ENCODE peak calls at places on chromosome 4, in nine cellular contexts. Z is endothelial cell of umbilical vein, X is aorta, P is AG04450, T is Karpas-422, I is foreskin fibroblast, U is mucosa of descending colon, D is cardiac muscle cell, C is OCI-LY7. S is an unnamed sample.

GRCh38 chr4:99102634-99103033 is 14.0 kb upstream of the ADH5 start:
- DNase-seq in Z (no peak), X (no peak), P (no peak), T (no peak), I (no peak), U (no peak), D (no peak), C (no peak), S (no peak)

GRCh38 chr4:80171251-80171650 is 26.1 kb upstream of the PRDM8 start:
- DNase-seq in Z (no peak), X (no peak), P (no peak), T (no peak), I (peak), U (no peak), D (peak), C (no peak), S (no peak)

GRCh38 chr4:65391382-65391781 is 278.9 kb downstream of the EPHA5 start:
- DNase-seq in Z (no peak), X (no peak), P (no peak), T (no peak), I (no peak), U (no peak), D (no peak), C (no peak), S (no peak)

GRCh38 chr4:2082118-2082517 is 23.0 kb downstream of the NAT8L start:
- DNase-seq in Z (no peak), X (no peak), P (no peak), T (no peak), I (no peak), U (no peak), D (no peak), C (no peak), S (peak)

GRCh38 chr4:15457401-15458201 is 12.1 kb upstream of the CC2D2A start:
- DNase-seq in Z (peak), X (no peak), P (no peak), T (peak), I (peak), U (no peak), D (peak), C (peak), S (no peak)

GRCh38 chr4:16686195-16686594 is 212.2 kb downstream of the LDB2 start:
- DNase-seq in Z (peak), X (no peak), P (peak), T (no peak), I (peak), U (no peak), D (peak), C (no peak), S (no peak)

GRCh38 chr4:27079056-27079455 is 218.4 kb downstream of the STIM2 start:
- DNase-seq in Z (no peak), X (no peak), P (no peak), T (peak), I (no peak), U (no peak), D (no peak), C (no peak), S (no peak)

GRCh38 chr4:154807042-154807630 is 26.1 kb downstream of the RBM46 start:
- DNase-seq in Z (peak), X (no peak), P (no peak), T (peak), I (peak), U (no peak), D (peak), C (peak), S (no peak)

GRCh38 chr4:70192895-70193294 is 2.6 kb upstream of the ODAM start:
- DNase-seq in Z (no peak), X (no peak), P (no peak), T (no peak), I (no peak), U (no peak), D (no peak), C (no peak), S (no peak)

GRCh38 chr4:120842046-120842445 is 80.5 kb downstream of the PRDM5 start:
- DNase-seq in Z (peak), X (no peak), P (peak), T (no peak), I (peak), U (no peak), D (peak), C (no peak), S (no peak)

GRCh38 chr4:76709454-76709853 is 188.5 kb downstream of the SOWAHB start:
- DNase-seq in Z (no peak), X (no peak), P (no peak), T (no peak), I (peak), U (no peak), D (no peak), C (no peak), S (no peak)

GRCh38 chr4:156946508-156947197 is 24.9 kb downstream of the PDGFC start:
- DNase-seq in Z (peak), X (no peak), P (peak), T (no peak), I (peak), U (no peak), D (peak), C (no peak), S (peak)

GRCh38 chr4:81599646-81600231 is 128.0 kb upstream of the RASGEF1B start:
- DNase-seq in Z (no peak), X (no peak), P (no peak), T (no peak), I (no peak), U (no peak), D (peak), C (no peak), S (no peak)

GRCh38 chr4:54090804-54091623 is 8.9 kb upstream of the GSX2 start:
- DNase-seq in Z (peak), X (peak), P (no peak), T (peak), I (peak), U (peak), D (peak), C (no peak), S (no peak)

GRCh38 chr4:186685744-186686143 is 37.9 kb downstream of the FAT1 start:
- DNase-seq in Z (no peak), X (no peak), P (peak), T (no peak), I (peak), U (no peak), D (peak), C (no peak), S (no peak)

GRCh38 chr4:151100517-151100916 is 1.1 kb downstream of the RPS3A start:
- DNase-seq in Z (peak), X (no peak), P (no peak), T (peak), I (no peak), U (no peak), D (no peak), C (peak), S (no peak)

GRCh38 chr4:54498661-54499111 is 159.1 kb upstream of the KIT start:
- DNase-seq in Z (no peak), X (no peak), P (no peak), T (no peak), I (peak), U (no peak), D (peak), C (no peak), S (no peak)

GRCh38 chr4:1777822-1778641 is 15.1 kb upstream of the FGFR3 start:
- DNase-seq in Z (no peak), X (no peak), P (no peak), T (no peak), I (peak), U (no peak), D (peak), C (no peak), S (peak)

GRCh38 chr4:24477919-24478318 is 106.4 kb downstream of the DHX15 start:
- DNase-seq in Z (peak), X (no peak), P (peak), T (no peak), I (peak), U (peak), D (peak), C (no peak), S (no peak)

GRCh38 chr4:7679431-7679830 is 244.7 kb upstream of the PSAPL1 start:
- DNase-seq in Z (no peak), X (peak), P (no peak), T (no peak), I (no peak), U (no peak), D (no peak), C (no peak), S (no peak)

GRCh38 chr4:108492816-108493595 is 127.4 kb upstream of the RPL34 start:
- DNase-seq in Z (no peak), X (no peak), P (no peak), T (peak), I (peak), U (peak), D (peak), C (peak), S (no peak)

GRCh38 chr4:149884529-149885206 is 69.0 kb upstream of the IQCM start:
- DNase-seq in Z (no peak), X (no peak), P (no peak), T (no peak), I (no peak), U (peak), D (no peak), C (no peak), S (no peak)

GRCh38 chr4:3880595-3881120 is 114.5 kb downstream of the ADRA2C start:
- DNase-seq in Z (peak), X (peak), P (no peak), T (peak), I (peak), U (peak), D (peak), C (peak), S (no peak)

GRCh38 chr4:135485371-135485770 is 1283.8 kb upstream of the PABPC4L start:
- DNase-seq in Z (no peak), X (no peak), P (no peak), T (no peak), I (no peak), U (no peak), D (no peak), C (no peak), S (no peak)

GRCh38 chr4:1872918-1873269 is 1.7 kb downstream of the NSD2 start:
- DNase-seq in Z (peak), X (no peak), P (peak), T (no peak), I (peak), U (no peak), D (peak), C (peak), S (no peak)

GRCh38 chr4:73222466-73223257 is 35.9 kb downstream of the ANKRD17 start:
- DNase-seq in Z (peak), X (no peak), P (peak), T (peak), I (peak), U (peak), D (peak), C (peak), S (no peak)

GRCh38 chr4:174314770-174315169 is 31.1 kb downstream of the CEP44 start:
- DNase-seq in Z (no peak), X (no peak), P (no peak), T (no peak), I (peak), U (no peak), D (peak), C (no peak), S (no peak)

GRCh38 chr4:5858020-5858769 is 34.7 kb downstream of the CRMP1 start:
- DNase-seq in Z (no peak), X (no peak), P (no peak), T (no peak), I (no peak), U (no peak), D (no peak), C (no peak), S (no peak)

GRCh38 chr4:137543198-137543597 is 10.9 kb upstream of the PCDH18 start:
- DNase-seq in Z (no peak), X (no peak), P (no peak), T (no peak), I (peak), U (no peak), D (no peak), C (no peak), S (no peak)
- H3K4me3 ChIP-seq in Z (no peak), X (no peak), P (no peak), T (no peak), I (no peak), U (no peak), D (no peak), C (no peak), S (no peak)

DNA sequence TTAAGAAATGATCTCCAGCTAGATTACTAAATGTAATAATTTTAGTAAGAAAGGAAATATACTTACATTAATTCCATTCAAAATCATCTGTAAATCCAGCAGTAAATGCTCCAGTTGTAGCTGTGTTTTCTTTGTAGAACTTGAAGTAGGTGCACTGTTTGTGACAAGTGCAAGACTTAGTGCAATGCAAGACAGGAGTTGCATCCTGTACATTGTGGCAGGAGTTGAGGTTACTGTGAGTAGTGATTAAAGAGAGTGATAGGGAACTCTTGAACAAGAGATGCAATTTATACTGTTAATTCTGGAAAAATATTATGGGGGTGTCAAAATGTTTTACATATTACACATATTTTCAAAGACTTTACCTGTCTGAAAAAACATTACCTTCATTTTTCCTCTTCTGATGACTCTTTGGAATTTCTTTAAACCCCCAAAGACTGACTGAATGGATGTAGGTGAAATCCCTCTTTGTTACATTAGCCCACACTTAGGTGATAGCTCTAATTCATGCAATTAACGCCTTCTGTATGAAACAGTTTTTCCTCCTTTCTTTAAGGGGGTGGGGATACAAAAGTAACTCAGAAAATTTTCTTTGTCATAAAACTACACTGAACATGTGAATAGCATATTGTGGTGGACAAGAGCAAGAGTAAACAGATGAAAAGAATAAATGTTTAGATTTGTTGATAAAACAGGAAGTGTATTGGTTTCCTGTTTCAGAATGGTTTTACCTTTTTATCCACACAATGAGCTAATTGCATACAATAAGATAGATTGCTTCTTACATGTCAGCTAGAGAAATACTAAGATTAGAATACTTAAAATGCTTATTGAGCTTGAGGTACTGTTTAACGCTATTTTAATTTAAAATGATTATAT is at the start of gene IL2:
- DNase-seq in Z (no peak), X (no peak), P (no peak), T (no peak), I (no peak), U (no peak), D (no peak), C (no peak), S (no peak)
- H3K4me3 ChIP-seq in Z (no peak), X (no peak), P (no peak), T (no peak), I (no peak), U (no peak), D (no peak), C (no peak), S (no peak)

DNA sequence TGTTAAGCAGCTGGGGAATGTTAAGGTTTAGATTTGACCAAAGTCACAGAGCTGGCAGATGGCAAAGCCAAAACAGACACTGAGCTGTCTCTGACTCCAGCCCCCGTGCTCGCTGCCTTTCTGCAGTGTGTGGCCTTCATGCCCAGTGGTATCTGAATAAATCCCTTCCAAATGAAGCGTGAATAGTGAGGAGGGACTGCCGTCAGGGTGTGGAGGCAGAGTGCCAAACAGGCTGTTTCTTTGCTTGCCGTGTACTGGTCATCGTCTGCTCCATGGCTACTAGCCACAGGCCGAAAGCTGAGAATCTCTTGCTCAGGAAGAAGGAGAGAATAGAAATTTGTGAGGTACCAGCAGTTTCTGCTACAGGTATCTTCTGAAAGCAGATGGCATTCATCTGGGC is 19.7 kb downstream of the PRIMPOL start:
- DNase-seq in Z (no peak), X (no peak), P (no peak), T (no peak), I (no peak), U (no peak), D (no peak), C (no peak), S (no peak)
- H3K4me3 ChIP-seq in Z (no peak), X (no peak), P (no peak), T (no peak), I (no peak), U (no peak), D (no peak), C (no peak), S (no peak)

DNA sequence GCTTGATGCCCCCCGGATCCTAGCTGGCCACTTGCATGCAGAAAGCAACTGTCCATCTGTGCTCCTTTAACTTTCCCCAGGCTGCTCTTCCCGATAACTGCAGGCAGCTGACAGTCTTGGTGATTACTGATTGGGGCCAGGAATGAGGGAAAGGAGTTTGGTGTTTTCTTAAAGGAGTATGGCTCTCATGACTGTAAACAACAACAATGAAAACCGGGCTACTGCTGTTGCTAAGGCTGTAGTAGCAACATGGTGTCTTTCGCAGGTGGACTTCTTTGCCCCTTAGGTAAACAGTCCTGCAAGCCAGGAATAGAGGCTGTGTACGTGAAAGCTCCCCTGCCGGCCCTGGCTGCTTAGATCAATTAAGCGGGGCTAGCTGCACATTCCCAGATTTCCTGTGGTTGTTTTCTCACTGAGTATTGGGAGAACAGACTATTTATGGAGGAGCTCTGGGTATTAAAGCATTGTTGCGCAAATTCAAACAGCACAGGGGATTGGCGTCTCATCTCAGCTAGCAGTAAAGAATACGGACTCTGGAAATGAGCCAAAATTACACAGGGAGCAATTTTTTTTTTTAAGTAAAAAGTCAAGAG is 61.5 kb upstream of the NAP1L5 start:
- DNase-seq in Z (peak), X (no peak), P (no peak), T (no peak), I (peak), U (no peak), D (peak), C (no peak), S (no peak)
- H3K4me3 ChIP-seq in Z (no peak), X (no peak), P (no peak), T (no peak), I (no peak), U (no peak), D (no peak), C (no peak), S (no peak)

GRCh38 chr4:187814737-187815465 is 180.7 kb upstream of the ZFP42 start:
- DNase-seq in Z (no peak), X (no peak), P (no peak), T (no peak), I (peak), U (peak), D (peak), C (no peak), S (no peak)
- H3K4me3 ChIP-seq in Z (no peak), X (peak), P (peak), T (no peak), I (peak), U (no peak), D (no peak), C (no peak), S (peak)

DNA sequence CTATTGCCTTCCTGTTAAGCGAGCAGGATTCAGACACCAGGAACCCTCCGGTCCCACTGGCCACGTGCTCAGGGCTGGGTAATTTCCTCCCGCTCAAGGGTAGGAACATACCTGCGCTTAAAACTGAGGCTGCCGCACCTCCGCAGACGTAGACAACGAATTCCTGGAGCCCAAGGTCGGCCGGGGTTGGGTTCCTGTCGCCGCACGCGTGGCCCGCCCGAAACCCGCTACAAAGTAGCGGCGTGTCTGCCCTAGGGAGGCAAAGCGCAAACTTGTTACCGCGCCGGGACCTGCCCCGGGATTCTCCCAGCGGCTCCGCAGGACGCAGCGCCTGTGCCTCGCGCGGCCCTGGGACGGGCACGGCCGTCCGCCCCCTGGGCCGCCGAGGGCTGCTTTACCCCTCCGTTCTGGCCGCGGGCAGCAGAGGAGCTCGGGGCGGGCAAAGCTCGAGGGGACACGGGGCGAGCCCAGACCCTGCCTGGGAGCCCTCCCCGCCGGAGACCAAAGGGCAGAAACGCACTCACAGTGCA is 341 bp downstream of the ERVMER34-1 start:
- DNase-seq in Z (peak), X (peak), P (no peak), T (no peak), I (peak), U (peak), D (no peak), C (no peak), S (no peak)
- H3K4me3 ChIP-seq in Z (peak), X (peak), P (peak), T (no peak), I (peak), U (no peak), D (peak), C (no peak), S (peak)

GRCh38 chr4:89535251-89535650 is 227.7 kb upstream of the GPRIN3 start:
- DNase-seq in Z (peak), X (no peak), P (no peak), T (no peak), I (peak), U (no peak), D (peak), C (no peak), S (no peak)
- H3K4me3 ChIP-seq in Z (no peak), X (no peak), P (no peak), T (no peak), I (no peak), U (no peak), D (no peak), C (no peak), S (no peak)